ENCODE peak calls at places on chromosomes 11 and 22, in seven cellular contexts. W is GM12865; Y is CD8-positive, alpha-beta T cell; U is retina; Z is NCI-H1930; I is GM10248; A is GM19239. N is an unnamed sample.

GRCh38 chr11:127003260-127003981 is 2.9 kb upstream of the KIRREL3 start:
- DNase-seq in W (peak; percentile 19), Y (no peak), U (peak; percentile 94), Z (peak; percentile 82), I (peak; percentile 29), A (no peak), N (no peak)

GRCh38 chr22:35752833-35753189 is 35.1 kb downstream of the APOL5 start:
- DNase-seq in W (no peak), Y (no peak), U (no peak), Z (no peak), I (no peak), A (no peak), N (no peak)

GRCh38 chr22:30876925-30877553 is 91.5 kb downstream of the MORC2 start:
- DNase-seq in W (no peak), Y (no peak), U (no peak), Z (no peak), I (no peak), A (no peak), N (no peak)

GRCh38 chr11:13883042-13883441 is 79.5 kb upstream of the SPON1 start:
- DNase-seq in W (peak; percentile 36), Y (no peak), U (no peak), Z (no peak), I (no peak), A (no peak), N (no peak)

GRCh38 chr11:119147604-119148333 is 1.1 kb upstream of the ABCG4 start:
- DNase-seq in W (peak; percentile 32), Y (no peak), U (peak; percentile 25), Z (no peak), I (no peak), A (no peak), N (no peak)

GRCh38 chr11:13462311-13462927 is 603 bp downstream of the BTBD10 start:
- DNase-seq in W (peak; percentile 56), Y (peak; percentile 60), U (no peak), Z (peak; percentile 65), I (peak; percentile 45), A (no peak), N (peak; percentile 54)

GRCh38 chr22:50473088-50473487 is 1.7 kb downstream of the SBF1 start:
- DNase-seq in W (peak; percentile 65), Y (peak; percentile 61), U (no peak), Z (no peak), I (no peak), A (no peak), N (peak; percentile 49)

GRCh38 chr11:69257838-69258658 is 35.9 kb upstream of the MYEOV start:
- DNase-seq in W (peak; percentile 56), Y (no peak), U (no peak), Z (no peak), I (peak; percentile 42), A (no peak), N (no peak)

GRCh38 chr11:1929621-1930447 is 10.3 kb downstream of the TNNT3 start:
- DNase-seq in W (no peak), Y (no peak), U (no peak), Z (no peak), I (no peak), A (no peak), N (no peak)

GRCh38 chr11:75673977-75674582 is 5.2 kb upstream of the MAP6 start:
- DNase-seq in W (peak; percentile 55), Y (no peak), U (no peak), Z (no peak), I (no peak), A (no peak), N (no peak)

GRCh38 chr11:120337133-120337895 is 1.1 kb downstream of the ARHGEF12 start:
- DNase-seq in W (peak; percentile 42), Y (peak; percentile 14), U (no peak), Z (no peak), I (no peak), A (no peak), N (no peak)

GRCh38 chr11:729492-730074 is 17.7 kb upstream of the TALDO1 start:
- DNase-seq in W (no peak), Y (no peak), U (no peak), Z (no peak), I (no peak), A (no peak), N (no peak)

GRCh38 chr11:122793500-122793899 is 44.8 kb upstream of the CRTAM start:
- DNase-seq in W (no peak), Y (no peak), U (no peak), Z (no peak), I (no peak), A (no peak), N (no peak)

GRCh38 chr22:46233231-46233630 is 16.9 kb downstream of the CDPF1 start:
- DNase-seq in W (no peak), Y (no peak), U (no peak), Z (no peak), I (no peak), A (no peak), N (no peak)

GRCh38 chr11:86620796-86621575 is 51.4 kb downstream of the ME3 start:
- DNase-seq in W (no peak), Y (no peak), U (no peak), Z (no peak), I (no peak), A (no peak), N (no peak)

GRCh38 chr11:60680455-60681119 is 18.8 kb upstream of the MS4A8 start:
- DNase-seq in W (no peak), Y (no peak), U (no peak), Z (no peak), I (no peak), A (no peak), N (no peak)

GRCh38 chr22:46894081-46894671 is 131.7 kb downstream of the TBC1D22A start:
- DNase-seq in W (no peak), Y (no peak), U (no peak), Z (no peak), I (no peak), A (no peak), N (no peak)